ENCODE peak calls at places on chromosomes 3 and 15, in ten cellular contexts. F is T-helper 9 cell, E is progenitor cell of endocrine pancreas, Y is omental fat pad, V is cardiac fibroblast, S is activated B cell treated with CpG ODN at 0.5 μM for 24 hours, T is lower lobe of right lung, R is uterus, B is psoas muscle, A is glutamatergic neuron. U is an unnamed sample.

GRCh38 chr15:41630616-41631218 is 29.5 kb upstream of the MGA start:
- DNase-seq in F (no peak), E (no peak), Y (no peak), V (no peak), S (no peak), T (no peak), R (no peak), B (no peak), A (no peak), U (no peak)

GRCh38 chr3:190677001-190677400 is 163.1 kb downstream of the IL1RAP start:
- DNase-seq in F (no peak), E (no peak), Y (no peak), V (no peak), S (no peak), T (no peak), R (no peak), B (no peak), A (no peak), U (no peak)

GRCh38 chr3:113751145-113751544 is 4.3 kb downstream of the ATP6V1A start:
- DNase-seq in F (no peak), E (no peak), Y (no peak), V (peak), S (no peak), T (no peak), R (no peak), B (no peak), A (no peak), U (no peak)

GRCh38 chr15:67758610-67759300 is 66.6 kb upstream of the SKOR1 start:
- DNase-seq in F (no peak), E (no peak), Y (no peak), V (no peak), S (no peak), T (no peak), R (no peak), B (no peak), A (no peak), U (no peak)

GRCh38 chr3:13853978-13854296 is 25.9 kb downstream of the WNT7A start:
- DNase-seq in F (no peak), E (no peak), Y (no peak), V (no peak), S (no peak), T (no peak), R (no peak), B (no peak), A (no peak), U (no peak)

GRCh38 chr3:131232711-131233267 is 148.8 kb upstream of the NUDT16 start:
- DNase-seq in F (no peak), E (no peak), Y (no peak), V (no peak), S (no peak), T (no peak), R (no peak), B (no peak), A (no peak), U (no peak)

GRCh38 chr15:52717924-52718323 is 38.7 kb upstream of the ATOSA start:
- DNase-seq in F (no peak), E (no peak), Y (no peak), V (no peak), S (no peak), T (no peak), R (no peak), B (no peak), A (no peak), U (no peak)

GRCh38 chr3:134608023-134608758 is 42.6 kb downstream of the KY start:
- DNase-seq in F (no peak), E (no peak), Y (no peak), V (no peak), S (no peak), T (no peak), R (no peak), B (no peak), A (no peak), U (no peak)

GRCh38 chr3:113546414-113546893 is 14.1 kb downstream of the SIDT1 start:
- DNase-seq in F (no peak), E (no peak), Y (no peak), V (no peak), S (no peak), T (no peak), R (no peak), B (no peak), A (no peak), U (no peak)

GRCh38 chr3:128360705-128361271 is 105.9 kb downstream of the DNAJB8 start:
- DNase-seq in F (no peak), E (no peak), Y (no peak), V (no peak), S (no peak), T (peak), R (no peak), B (no peak), A (no peak), U (no peak)

GRCh38 chr3:105364113-105364512 is 2.6 kb upstream of the ALCAM start:
- DNase-seq in F (no peak), E (no peak), Y (no peak), V (no peak), S (no peak), T (no peak), R (no peak), B (no peak), A (no peak), U (no peak)

GRCh38 chr15:41848595-41848994 is 9.9 kb downstream of the PLA2G4B start:
- DNase-seq in F (no peak), E (no peak), Y (no peak), V (no peak), S (no peak), T (no peak), R (no peak), B (no peak), A (no peak), U (no peak)

GRCh38 chr3:67765575-67765974 is 111.2 kb upstream of the SUCLG2 start:
- DNase-seq in F (no peak), E (no peak), Y (no peak), V (no peak), S (no peak), T (no peak), R (no peak), B (no peak), A (no peak), U (no peak)

GRCh38 chr15:60389261-60390077 is 8.3 kb downstream of the ANXA2 start:
- DNase-seq in F (no peak), E (no peak), Y (no peak), V (no peak), S (no peak), T (no peak), R (no peak), B (no peak), A (no peak), U (no peak)

GRCh38 chr3:75237041-75237775 is 426.9 kb upstream of the FRG2C start:
- DNase-seq in F (no peak), E (no peak), Y (no peak), V (no peak), S (no peak), T (no peak), R (no peak), B (no peak), A (no peak), U (no peak)

U was measured in MG63.